ENCODE peak calls at places on chromosomes 3 and 15, in seven cellular contexts. D is WTC11; W is mesothelial cell of epicardium; J is neural crest cell; I is pancreas; L is cardiac fibroblast; M is CD8-positive, alpha-beta T cell. H is an unnamed sample.

GRCh38 chr15:63344737-63345390 is 36.8 kb downstream of the CA12 start:
- DNase-seq in D (no peak), W (no peak), J (no peak), I (no peak), L (no peak), M (no peak), H (no peak)

GRCh38 chr15:67723294-67724024 is 101.8 kb upstream of the SKOR1 start:
- DNase-seq in D (no peak), W (no peak), J (no peak), I (no peak), L (no peak), M (no peak), H (no peak)

GRCh38 chr15:47293763-47294162 is 423.5 kb upstream of the SEMA6D start:
- DNase-seq in D (no peak), W (no peak), J (no peak), I (no peak), L (peak), M (no peak), H (no peak)

GRCh38 chr3:142263126-142263525 is 37.7 kb upstream of the GK5 start:
- DNase-seq in D (no peak), W (no peak), J (no peak), I (no peak), L (no peak), M (no peak), H (no peak)

GRCh38 chr3:135907422-135908165 is 57.9 kb upstream of the PPP2R3A start:
- DNase-seq in D (no peak), W (no peak), J (no peak), I (no peak), L (no peak), M (no peak), H (no peak)

GRCh38 chr3:82087958-82088357 is 326.5 kb upstream of the GBE1 start:
- DNase-seq in D (no peak), W (no peak), J (no peak), I (no peak), L (peak), M (no peak), H (no peak)

GRCh38 chr15:74320358-74321247 is 46.8 kb downstream of the CYP11A1 start:
- DNase-seq in D (peak), W (peak), J (peak), I (peak), L (peak), M (no peak), H (peak)

GRCh38 chr3:186815490-186815889 is 9.2 kb upstream of the RFC4 start:
- DNase-seq in D (no peak), W (no peak), J (no peak), I (no peak), L (peak), M (no peak), H (no peak)

GRCh38 chr15:101269479-101270223 is 7.6 kb downstream of the SELENOS start:
- DNase-seq in D (no peak), W (no peak), J (no peak), I (no peak), L (peak), M (no peak), H (no peak)

GRCh38 chr3:119562307-119562961 is 3.0 kb upstream of the CD80 start:
- DNase-seq in D (no peak), W (no peak), J (no peak), I (no peak), L (no peak), M (no peak), H (no peak)

GRCh38 chr3:183809209-183809608 is 16.2 kb downstream of the MAP6D1 start:
- DNase-seq in D (no peak), W (no peak), J (no peak), I (no peak), L (no peak), M (no peak), H (no peak)

DNA sequence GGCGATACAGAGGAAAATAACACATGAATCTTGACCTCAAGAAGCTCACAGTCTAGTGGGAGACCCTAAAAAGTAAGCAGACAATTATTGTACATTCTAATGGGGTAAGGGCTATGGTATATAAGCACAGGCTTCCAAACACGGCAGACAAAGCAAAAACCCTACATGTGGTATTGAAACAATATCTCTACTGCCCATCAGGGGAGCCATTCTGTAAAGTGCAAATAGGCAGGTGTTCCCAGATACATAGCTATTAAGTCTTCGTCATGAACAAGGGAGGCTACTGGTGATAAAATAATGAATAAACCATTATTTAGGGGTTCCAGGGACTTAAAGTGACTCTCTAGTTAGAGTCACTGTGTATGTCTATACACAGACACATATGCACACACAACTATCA is 38.6 kb upstream of the ASB14 start:
- DNase-seq in D (no peak), W (no peak), J (no peak), I (no peak), L (no peak), M (no peak), H (no peak)
- TF ChIP-seq CTCF in D (no peak), W (no peak), J (peak), I (no peak), L (no peak), M (no peak), H (no peak)

DNA sequence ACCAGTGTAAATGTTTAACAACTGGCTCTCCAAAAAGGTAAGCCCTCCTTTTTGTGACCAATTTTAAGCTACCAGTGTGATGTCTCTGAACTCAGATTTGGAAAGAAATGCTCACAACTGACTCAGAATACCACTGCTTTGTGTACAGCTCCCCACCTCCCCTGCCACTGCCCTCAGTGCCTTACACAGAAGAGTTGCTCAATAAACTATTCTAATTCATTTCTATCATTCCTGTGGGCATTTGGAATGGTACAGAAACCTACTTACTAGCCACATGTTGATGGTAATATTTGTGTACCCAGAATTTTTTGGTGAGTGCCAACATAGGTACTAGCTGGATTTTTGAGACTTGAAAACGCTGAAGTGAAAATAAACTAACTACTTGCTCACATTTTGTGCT is 16.0 kb downstream of the LRRN1 start:
- DNase-seq in D (no peak), W (no peak), J (no peak), I (no peak), L (no peak), M (no peak), H (no peak)
- TF ChIP-seq CTCF in D (no peak), W (no peak), J (no peak), I (no peak), L (no peak), M (no peak), H (no peak)

GRCh38 chr15:90618330-90619136 is 88.8 kb downstream of the CRTC3 start:
- DNase-seq in D (no peak), W (no peak), J (no peak), I (no peak), L (no peak), M (no peak), H (no peak)
- TF ChIP-seq CTCF in D (no peak), W (no peak), J (no peak), I (no peak), L (no peak), M (no peak), H (no peak)

GRCh38 chr3:65080432-65080831 is 392.6 kb upstream of the ADAMTS9 start:
- DNase-seq in D (no peak), W (no peak), J (no peak), I (no peak), L (peak), M (no peak), H (no peak)
- TF ChIP-seq CTCF in D (no peak), W (no peak), J (no peak), I (no peak), L (no peak), M (no peak), H (no peak)

GRCh38 chr3:39000008-39000450 is 51.7 kb downstream of the SCN11A start:
- DNase-seq in D (no peak), W (no peak), J (no peak), I (no peak), L (peak), M (no peak), H (no peak)

GRCh38 chr3:38990621-38991020 is 61.1 kb downstream of the SCN11A start:
- DNase-seq in D (no peak), W (no peak), J (no peak), I (no peak), L (no peak), M (no peak), H (no peak)

GRCh38 chr3:38998086-38998485 is 53.7 kb downstream of the SCN11A start:
- DNase-seq in D (no peak), W (no peak), J (no peak), I (no peak), L (no peak), M (no peak), H (no peak)

GRCh38 chr3:38992117-38992779 is 59.5 kb downstream of the SCN11A start:
- DNase-seq in D (no peak), W (no peak), J (no peak), I (no peak), L (peak), M (no peak), H (no peak)

GRCh38 chr3:38996193-38996592 is 55.6 kb downstream of the SCN11A start:
- DNase-seq in D (no peak), W (no peak), J (no peak), I (no peak), L (no peak), M (no peak), H (no peak)
- TF ChIP-seq CTCF in D (no peak), W (no peak), J (no peak), I (no peak), L (no peak), M (no peak), H (no peak)

GRCh38 chr3:195768414-195768813 is 43.3 kb downstream of the MUC4 start:
- DNase-seq in D (no peak), W (no peak), J (no peak), I (no peak), L (no peak), M (no peak), H (no peak)
- TF ChIP-seq CTCF in D (no peak), W (no peak), J (no peak), I (no peak), L (no peak), M (no peak), H (no peak)

GRCh38 chr3:83523470-83524073 is 1435.2 kb upstream of the CADM2 start:
- DNase-seq in D (peak), W (peak), J (peak), I (no peak), L (peak), M (no peak), H (peak)
- TF ChIP-seq CTCF in D (no peak), W (peak), J (peak), I (peak), L (peak), M (no peak), H (peak)

GRCh38 chr15:76253851-76254440 is 57.3 kb downstream of the ETFA start:
- DNase-seq in D (no peak), W (no peak), J (no peak), I (no peak), L (peak), M (no peak), H (no peak)
- TF ChIP-seq CTCF in D (no peak), W (no peak), J (no peak), I (no peak), L (no peak), M (no peak), H (no peak)

DNA sequence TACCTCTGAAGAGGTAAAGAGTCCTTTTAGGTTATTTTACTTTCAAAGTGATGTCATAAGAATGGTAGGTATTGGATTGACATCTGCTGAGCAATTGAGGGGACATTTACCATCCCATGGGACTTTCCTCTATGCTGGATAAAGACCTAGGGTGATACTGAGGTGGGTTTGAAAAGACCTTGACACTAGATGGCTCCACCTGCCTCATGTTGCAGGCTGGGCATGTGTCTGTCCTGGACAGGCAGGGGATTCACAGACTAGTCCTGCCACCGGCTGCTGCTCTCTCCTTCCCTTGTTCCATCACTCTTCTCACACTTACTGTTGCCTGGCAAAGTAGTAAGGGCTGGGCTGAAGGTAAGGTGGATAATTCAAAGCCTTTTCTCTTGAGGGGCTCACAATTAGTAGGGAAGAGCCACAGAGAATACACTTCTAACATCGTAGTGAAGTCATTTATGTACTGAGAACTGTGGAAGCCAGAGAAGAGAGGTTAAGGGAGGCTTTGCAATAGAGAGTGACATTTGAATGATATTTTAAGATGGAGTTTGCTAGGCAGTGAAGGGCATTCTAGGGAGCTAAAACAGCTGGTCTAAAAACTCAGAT is 27.7 kb downstream of the TRAK1 start:
- DNase-seq in D (peak), W (no peak), J (no peak), I (no peak), L (peak), M (no peak), H (peak)
- TF ChIP-seq CTCF in D (peak), W (no peak), J (peak), I (no peak), L (peak), M (no peak), H (no peak)

H was measured in endothelial cell.